ENCODE peak calls at places on chromosomes 2 and 18, in eight cellular contexts. L is aorta; E is GM13977; Y is SK-N-SH; A is naive thymus-derived CD4-positive, alpha-beta T cell; C is mucosa of gallbladder; M is GDM1; H is lower leg skin. D is an unnamed sample.

GRCh38 chr2:5897249-5897648 is 205.1 kb downstream of the SOX11 start:
- DNase-seq in L (no peak), E (no peak), Y (no peak), A (no peak), C (no peak), M (no peak), H (no peak), D (no peak)

GRCh38 chr2:172772637-172773036 is 37.0 kb downstream of the RAPGEF4 start:
- DNase-seq in L (no peak), E (no peak), Y (no peak), A (no peak), C (no peak), M (no peak), H (no peak), D (no peak)

GRCh38 chr2:949384-949893 is 1.2 kb upstream of the SNTG2 start:
- DNase-seq in L (no peak), E (no peak), Y (no peak), A (no peak), C (no peak), M (no peak), H (no peak), D (no peak)

GRCh38 chr2:7813541-7814310 is 868.1 kb upstream of the ID2 start:
- DNase-seq in L (no peak), E (no peak), Y (no peak), A (no peak), C (no peak), M (no peak), H (no peak), D (no peak)

GRCh38 chr2:241344925-241345651 is 11.0 kb upstream of the FARP2 start:
- DNase-seq in L (no peak), E (no peak), Y (no peak), A (no peak), C (no peak), M (no peak), H (no peak), D (no peak)

GRCh38 chr2:18520605-18521031 is 39.8 kb downstream of the RDH14 start:
- DNase-seq in L (peak; percentile 97), E (peak; percentile 55), Y (peak; percentile 84), A (peak; percentile 39), C (peak; percentile 81), M (peak; percentile 15), H (peak; percentile 81), D (peak; percentile 45)

GRCh38 chr2:227205701-227206100 is 41.3 kb downstream of the COL4A3 start:
- DNase-seq in L (no peak), E (no peak), Y (no peak), A (no peak), C (no peak), M (no peak), H (no peak), D (no peak)

GRCh38 chr2:157233506-157233905 is 24.0 kb upstream of the GALNT5 start:
- DNase-seq in L (no peak), E (no peak), Y (no peak), A (no peak), C (no peak), M (no peak), H (no peak), D (no peak)

GRCh38 chr2:223197046-223197445 is 145.1 kb downstream of the KCNE4 start:
- DNase-seq in L (no peak), E (no peak), Y (no peak), A (no peak), C (no peak), M (no peak), H (no peak), D (no peak)

GRCh38 chr2:237980751-237981150 is 13.9 kb downstream of the UBE2F start:
- DNase-seq in L (peak; percentile 32), E (no peak), Y (no peak), A (no peak), C (no peak), M (no peak), H (no peak), D (no peak)

GRCh38 chr2:96764253-96764637 is 3.5 kb downstream of the CNNM4 start:
- DNase-seq in L (no peak), E (no peak), Y (peak; percentile 57), A (no peak), C (no peak), M (peak; percentile 75), H (peak; percentile 31), D (peak; percentile 20)

GRCh38 chr2:189050110-189050712 is 76.0 kb downstream of the COL3A1 start:
- DNase-seq in L (no peak), E (no peak), Y (no peak), A (no peak), C (no peak), M (no peak), H (no peak), D (no peak)

GRCh38 chr18:63320690-63321265 is 1.2 kb upstream of the BCL2 start:
- DNase-seq in L (peak; percentile 81), E (peak; percentile 59), Y (peak; percentile 58), A (peak; percentile 29), C (peak; percentile 44), M (peak; percentile 55), H (no peak), D (peak; percentile 59)

GRCh38 chr2:130374587-130375290 is 18.9 kb downstream of the PTPN18 start:
- DNase-seq in L (no peak), E (no peak), Y (no peak), A (no peak), C (no peak), M (no peak), H (no peak), D (no peak)

GRCh38 chr2:25977768-25978167 is 4.5 kb downstream of the KIF3C start:
- DNase-seq in L (peak; percentile 28), E (no peak), Y (no peak), A (no peak), C (no peak), M (no peak), H (no peak), D (no peak)

GRCh38 chr2:160674076-160674630 is 180.5 kb upstream of the RBMS1 start:
- DNase-seq in L (no peak), E (no peak), Y (no peak), A (no peak), C (no peak), M (no peak), H (no peak), D (no peak)

GRCh38 chr2:239267411-239267941 is 133.3 kb downstream of the HDAC4 start:
- DNase-seq in L (peak; percentile 85), E (peak; percentile 86), Y (no peak), A (peak; percentile 94), C (peak; percentile 84), M (peak; percentile 80), H (peak; percentile 82), D (peak; percentile 88)

GRCh38 chr2:234771985-234772774 is 179.6 kb upstream of the SH3BP4 start:
- DNase-seq in L (no peak), E (no peak), Y (no peak), A (no peak), C (no peak), M (no peak), H (no peak), D (no peak)

GRCh38 chr18:4040391-4041172 is 414.5 kb downstream of the DLGAP1 start:
- DNase-seq in L (no peak), E (no peak), Y (no peak), A (no peak), C (no peak), M (no peak), H (no peak), D (no peak)

GRCh38 chr18:74334242-74334893 is 18.7 kb downstream of the C18orf63 start:
- DNase-seq in L (no peak), E (no peak), Y (no peak), A (no peak), C (no peak), M (no peak), H (no peak), D (peak; percentile 70)

GRCh38 chr18:58762781-58763171 is 91.5 kb downstream of the MALT1 start:
- DNase-seq in L (no peak), E (peak; percentile 11), Y (no peak), A (no peak), C (no peak), M (no peak), H (peak; percentile 4), D (no peak)

GRCh38 chr2:99722726-99723125 is 232.9 kb upstream of the REV1 start:
- DNase-seq in L (no peak), E (no peak), Y (no peak), A (no peak), C (no peak), M (no peak), H (no peak), D (no peak)

GRCh38 chr2:142734770-142735169 is 142.7 kb upstream of the KYNU start:
- DNase-seq in L (no peak), E (no peak), Y (no peak), A (no peak), C (no peak), M (no peak), H (no peak), D (no peak)

GRCh38 chr2:177553176-177553909 is 160.8 kb downstream of the AGPS start:
- DNase-seq in L (no peak), E (no peak), Y (no peak), A (no peak), C (no peak), M (no peak), H (no peak), D (no peak)

D was measured in naive B cell.